ENCODE peak calls at places on chromosomes 7 and 10, in six cellular contexts. K is GM12878, O is HepG2, B is HCT116, C is K562, X is H1. A is an unnamed sample.
A peak's percentile ranks its signal among the peaks of the same experiment; 100 is the strongest.

GRCh38 chr7:41107938-41108448 is 594.9 kb downstream of the INHBA start:
- DNase-seq in O (peak; percentile 3), B (no peak), X (no peak), C (no peak), K (peak; percentile 4), A (no peak)

GRCh38 chr10:112448903-112449302 is 1.9 kb downstream of the VTI1A start:
- DNase-seq in O (no peak), K (no peak), B (no peak), X (no peak), C (no peak), A (no peak)

GRCh38 chr10:128316925-128317324 is 190.7 kb upstream of the MKI67 start:
- DNase-seq in B (no peak), O (no peak), K (no peak), X (no peak), C (no peak), A (peak; percentile 6)

GRCh38 chr10:131087464-131088215 is 223.9 kb downstream of the TCERG1L start:
- DNase-seq in O (no peak), K (no peak), C (no peak), X (no peak), B (no peak), A (no peak)

GRCh38 chr10:29501692-29502091 is 133.1 kb downstream of the SVIL start:
- DNase-seq in K (no peak), C (peak; percentile 30), B (peak; percentile 59), O (no peak), X (no peak), A (no peak)

GRCh38 chr10:87818505-87819273 is 663 bp upstream of the ATAD1 start:
- DNase-seq in K (peak; percentile 63), X (no peak), B (no peak), O (no peak), C (peak; percentile 37), A (no peak)

GRCh38 chr7:79199961-79200360 is 253.5 kb downstream of the MAGI2 start:
- DNase-seq in O (no peak), C (no peak), X (no peak), K (no peak), B (no peak), A (no peak)

GRCh38 chr10:80416401-80417098 is 8.2 kb downstream of the PRXL2A start:
- DNase-seq in O (no peak), X (no peak), C (no peak), K (no peak), B (no peak), A (no peak)

GRCh38 chr10:102720337-102720736 is 5.9 kb downstream of the SFXN2 start:
- DNase-seq in O (no peak), C (no peak), K (no peak), X (no peak), B (no peak), A (no peak)

GRCh38 chr10:17781856-17782255 is 27.3 kb upstream of the MRC1 start:
- DNase-seq in O (peak; percentile 20), C (no peak), X (peak; percentile 7), K (no peak), B (no peak), A (no peak)
- TF ChIP-seq ZNF274 in O (no peak), C (no peak), X (no peak), K (no peak), B (no peak), A (no peak)

DNA sequence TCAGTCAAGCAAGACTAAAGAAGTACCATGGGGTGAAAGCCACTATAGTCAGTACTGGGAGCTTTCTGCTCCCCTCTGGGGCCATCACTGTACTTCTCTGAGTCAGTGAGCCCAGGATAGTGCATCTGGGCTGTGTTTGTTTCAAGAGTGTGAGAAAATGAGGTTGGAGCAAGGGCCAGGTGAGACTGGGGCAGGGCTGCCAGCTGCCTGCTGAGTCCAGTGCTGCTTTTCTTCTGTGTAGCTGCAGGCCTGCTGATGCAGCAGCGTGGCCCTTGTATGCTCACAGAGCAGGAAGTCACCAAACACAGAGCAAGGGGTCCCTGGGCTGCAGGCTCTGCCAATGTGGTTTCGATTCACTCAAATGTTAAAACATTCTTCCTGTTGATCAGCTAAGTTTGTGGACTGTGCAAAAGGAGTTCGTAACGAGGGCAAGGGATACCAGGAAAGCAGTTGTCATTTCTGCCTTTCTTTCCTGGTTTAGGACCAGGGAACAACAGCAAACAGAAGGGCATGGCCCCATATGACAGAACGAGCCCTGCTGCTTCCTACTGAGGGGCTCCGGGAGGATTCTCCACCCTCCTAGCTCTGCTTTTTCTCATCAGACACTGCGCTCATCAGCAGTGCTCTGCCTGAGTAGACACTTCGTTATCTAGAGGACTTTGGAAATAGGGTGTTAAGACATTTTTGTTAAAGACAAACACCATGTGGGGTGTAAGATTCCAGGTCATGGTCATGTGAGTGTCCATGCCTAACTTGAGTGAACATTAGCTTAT is 65.5 kb upstream of the TNS3 start:
- DNase-seq in X (no peak), K (no peak), B (no peak), C (no peak), O (no peak), A (no peak)
- H3K9ac ChIP-seq in X (no peak overlapping the region), K (no peak overlapping the region), B (no peak overlapping the region), C (no peak overlapping the region), O (peak overlapping the region; percentile 40), A (no peak overlapping the region)

DNA sequence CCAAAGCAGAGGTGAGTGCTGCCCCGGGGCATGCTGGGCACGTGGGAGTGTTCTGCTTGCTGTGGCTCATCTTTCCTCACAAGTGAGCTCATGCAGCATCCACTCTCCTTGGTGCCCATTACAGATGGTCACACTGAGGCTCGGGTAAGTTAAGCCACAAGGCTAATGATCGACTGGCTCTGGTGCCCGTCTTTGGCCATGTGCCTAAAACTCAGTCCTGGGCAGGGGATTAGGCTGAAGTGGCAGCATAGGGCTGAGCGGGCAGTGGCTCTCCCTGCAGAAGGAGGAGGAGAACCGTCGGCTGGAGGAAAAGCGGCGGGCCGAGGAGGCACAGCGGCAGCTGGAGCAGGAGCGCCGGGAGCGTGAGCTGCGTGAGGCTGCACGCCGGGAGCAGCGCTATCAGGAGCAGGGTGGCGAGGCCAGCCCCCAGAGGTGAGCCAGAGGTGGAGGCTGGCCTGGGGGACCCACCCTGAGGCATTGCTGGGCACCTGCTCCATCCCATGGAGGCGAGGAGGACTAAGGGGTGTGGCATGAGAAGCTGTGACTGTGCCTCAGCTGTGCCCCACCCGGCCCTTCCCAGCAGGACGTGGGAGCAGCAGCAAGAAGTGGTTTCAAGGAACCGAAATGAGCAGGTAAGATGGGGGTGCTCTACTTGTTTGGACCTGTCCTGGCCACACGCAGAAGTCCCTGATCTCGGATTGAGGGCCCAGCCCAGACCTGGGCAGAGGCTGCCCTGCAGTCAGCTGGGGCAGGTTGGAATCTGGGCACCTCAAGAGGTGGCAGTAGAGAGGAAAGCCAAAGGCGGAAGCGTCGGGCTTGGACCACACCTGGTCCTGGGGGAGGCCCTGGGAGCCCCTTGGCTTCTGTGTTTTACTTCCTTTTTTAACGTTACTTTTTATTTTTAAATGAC is 7.3 kb downstream of the PGAM2 start:
- DNase-seq in B (no peak), X (no peak), C (no peak), O (no peak), K (no peak), A (no peak)
- TF ChIP-seq ZNF274 in B (no peak), X (no peak), C (no peak), O (no peak), K (no peak), A (no peak)

DNA sequence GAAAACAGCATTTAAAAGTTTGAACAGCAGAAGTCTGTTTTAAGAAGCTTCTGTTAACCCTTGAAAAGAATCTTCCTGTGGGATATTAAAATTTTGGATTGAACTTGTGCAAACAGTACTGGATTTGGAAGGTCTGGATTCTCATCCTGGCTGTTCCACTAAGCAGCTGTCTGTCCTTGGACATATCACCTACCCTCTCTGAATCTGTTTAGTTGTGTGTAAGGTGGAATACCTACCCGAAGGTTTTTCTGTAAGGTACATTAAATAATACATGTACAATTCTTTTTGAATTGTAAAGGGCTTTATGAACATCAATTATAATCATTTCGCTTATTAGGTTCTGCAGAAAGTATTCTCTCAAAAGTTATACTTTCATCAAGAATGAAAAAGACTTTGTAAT is 2.2 kb downstream of the PDCD4 start:
- DNase-seq in K (no peak), O (no peak), C (no peak), B (no peak), X (no peak), A (no peak)
- H3K9ac ChIP-seq in K (peak overlapping the region; percentile 94), O (peak overlapping the region; percentile 78), C (no peak overlapping the region), B (no peak overlapping the region), X (no peak overlapping the region), A (no peak overlapping the region)

GRCh38 chr7:1941464-1942025 is 271.5 kb downstream of the ELFN1 start:
- DNase-seq in B (no peak), O (no peak), K (no peak), X (no peak), C (no peak), A (no peak)

GRCh38 chr7:1938788-1939433 is 268.8 kb downstream of the ELFN1 start:
- DNase-seq in X (no peak), K (no peak), B (no peak), O (no peak), C (no peak), A (no peak)

GRCh38 chr7:1939434-1940401 is 269.6 kb downstream of the ELFN1 start:
- DNase-seq in K (no peak), X (no peak), B (no peak), O (no peak), C (peak; percentile 28), A (no peak)

GRCh38 chr7:1940863-1941262 is 270.8 kb downstream of the ELFN1 start:
- DNase-seq in C (peak; percentile 37), X (no peak), B (no peak), K (no peak), O (no peak), A (no peak)

GRCh38 chr7:1940402-1940786 is 270.3 kb downstream of the ELFN1 start:
- DNase-seq in C (peak; percentile 58), X (no peak), B (no peak), K (peak; percentile 55), O (no peak), A (no peak)
- TF ChIP-seq ZNF274 in C (no peak), X (no peak), B (no peak), K (no peak), O (no peak), A (no peak)

GRCh38 chr10:11870900-11871407 is 47.8 kb downstream of the PROSER2 start:
- DNase-seq in K (no peak), X (no peak), C (no peak), B (no peak), O (no peak), A (no peak)
- H3K9ac ChIP-seq in K (no peak overlapping the region), X (no peak overlapping the region), C (no peak overlapping the region), B (no peak overlapping the region), O (no peak overlapping the region), A (no peak overlapping the region)

GRCh38 chr7:154950992-154951391 is 51.9 kb downstream of the PAXIP1 start:
- DNase-seq in C (no peak), O (peak; percentile 17), B (no peak), X (no peak), K (no peak), A (no peak)

GRCh38 chr7:154947604-154948003 is 55.3 kb downstream of the PAXIP1 start:
- DNase-seq in O (no peak), K (no peak), B (no peak), C (no peak), X (no peak), A (no peak)

GRCh38 chr7:154953006-154953684 is 49.8 kb downstream of the PAXIP1 start:
- DNase-seq in X (peak; percentile 71), K (no peak), O (peak; percentile 38), B (peak; percentile 24), C (peak; percentile 75), A (peak; percentile 66)
- TF ChIP-seq ZNF274 in X (no peak), K (no peak), O (no peak), B (no peak), C (no peak), A (no peak)